ENCODE peak calls at places on chromosomes 11 and 22, in eight cellular contexts. One of them, this sample, is unnamed.

GRCh38 chr11:2086239-2087040 is 52.7 kb downstream of the IGF2 start:
- DNase-seq in GM12878: no peak
- DNase-seq in upper lobe of right lung: peak
- DNase-seq in DND-41: no peak
- DNase-seq in astrocyte of the spinal cord: no peak
- DNase-seq in BJ: no peak
- DNase-seq in lower lobe of right lung: peak
- DNase-seq in Peyer's patch: peak
- DNase-seq in this sample: no peak

GRCh38 chr11:72758304-72758689 is 6.1 kb upstream of the ARAP1 start:
- DNase-seq in GM12878: no peak
- DNase-seq in upper lobe of right lung: no peak
- DNase-seq in DND-41: no peak
- DNase-seq in astrocyte of the spinal cord: peak
- DNase-seq in BJ: no peak
- DNase-seq in lower lobe of right lung: no peak
- DNase-seq in Peyer's patch: no peak
- DNase-seq in this sample: no peak

GRCh38 chr11:106475181-106475580 is 397.7 kb downstream of the AASDHPPT start:
- DNase-seq in GM12878: no peak
- DNase-seq in upper lobe of right lung: no peak
- DNase-seq in DND-41: no peak
- DNase-seq in astrocyte of the spinal cord: no peak
- DNase-seq in BJ: no peak
- DNase-seq in lower lobe of right lung: no peak
- DNase-seq in Peyer's patch: no peak
- DNase-seq in this sample: no peak

GRCh38 chr11:64757549-64758329 is 2.0 kb downstream of the PYGM start:
- DNase-seq in GM12878: no peak
- DNase-seq in upper lobe of right lung: peak
- DNase-seq in DND-41: no peak
- DNase-seq in astrocyte of the spinal cord: no peak
- DNase-seq in BJ: no peak
- DNase-seq in lower lobe of right lung: no peak
- DNase-seq in Peyer's patch: no peak
- DNase-seq in this sample: no peak

GRCh38 chr22:23187871-23188700 is 7.8 kb downstream of the BCR start:
- DNase-seq in GM12878: no peak
- DNase-seq in upper lobe of right lung: no peak
- DNase-seq in DND-41: no peak
- DNase-seq in astrocyte of the spinal cord: no peak
- DNase-seq in BJ: no peak
- DNase-seq in lower lobe of right lung: no peak
- DNase-seq in Peyer's patch: no peak
- DNase-seq in this sample: no peak

GRCh38 chr11:33797879-33798278 is 23.6 kb upstream of the FBXO3 start:
- DNase-seq in GM12878: no peak
- DNase-seq in upper lobe of right lung: no peak
- DNase-seq in DND-41: no peak
- DNase-seq in astrocyte of the spinal cord: no peak
- DNase-seq in BJ: no peak
- DNase-seq in lower lobe of right lung: no peak
- DNase-seq in Peyer's patch: no peak
- DNase-seq in this sample: no peak

GRCh38 chr11:110866081-110866480 is 153.8 kb upstream of the ARHGAP20 start:
- DNase-seq in GM12878: no peak
- DNase-seq in upper lobe of right lung: no peak
- DNase-seq in DND-41: no peak
- DNase-seq in astrocyte of the spinal cord: no peak
- DNase-seq in BJ: no peak
- DNase-seq in lower lobe of right lung: no peak
- DNase-seq in Peyer's patch: no peak
- DNase-seq in this sample: no peak

GRCh38 chr11:84316866-84317560 is 1030.8 kb upstream of the CCDC90B start:
- DNase-seq in GM12878: no peak
- DNase-seq in upper lobe of right lung: no peak
- DNase-seq in DND-41: no peak
- DNase-seq in astrocyte of the spinal cord: peak
- DNase-seq in BJ: no peak
- DNase-seq in lower lobe of right lung: no peak
- DNase-seq in Peyer's patch: no peak
- DNase-seq in this sample: no peak

GRCh38 chr11:11672764-11673163 is 51.0 kb upstream of the GALNT18 start:
- DNase-seq in GM12878: no peak
- DNase-seq in upper lobe of right lung: no peak
- DNase-seq in DND-41: no peak
- DNase-seq in astrocyte of the spinal cord: no peak
- DNase-seq in BJ: no peak
- DNase-seq in lower lobe of right lung: no peak
- DNase-seq in Peyer's patch: no peak
- DNase-seq in this sample: no peak

GRCh38 chr22:46060292-46061123 is 83.5 kb upstream of the WNT7B start:
- DNase-seq in GM12878: no peak
- DNase-seq in upper lobe of right lung: no peak
- DNase-seq in DND-41: no peak
- DNase-seq in astrocyte of the spinal cord: peak
- DNase-seq in BJ: no peak
- DNase-seq in lower lobe of right lung: peak
- DNase-seq in Peyer's patch: no peak
- DNase-seq in this sample: no peak

GRCh38 chr11:124669193-124669592 is 4.3 kb downstream of the SIAE start:
- DNase-seq in GM12878: no peak
- DNase-seq in upper lobe of right lung: no peak
- DNase-seq in DND-41: peak
- DNase-seq in astrocyte of the spinal cord: peak
- DNase-seq in BJ: no peak
- DNase-seq in lower lobe of right lung: no peak
- DNase-seq in Peyer's patch: peak
- DNase-seq in this sample: peak

GRCh38 chr11:119921571-119921970 is 192.6 kb upstream of the NECTIN1 start:
- DNase-seq in GM12878: no peak
- DNase-seq in upper lobe of right lung: no peak
- DNase-seq in DND-41: no peak
- DNase-seq in astrocyte of the spinal cord: no peak
- DNase-seq in BJ: no peak
- DNase-seq in lower lobe of right lung: no peak
- DNase-seq in Peyer's patch: no peak
- DNase-seq in this sample: no peak

GRCh38 chr11:11265994-11266606 is 87.0 kb downstream of the CSNK2A3 start:
- DNase-seq in GM12878: no peak
- DNase-seq in upper lobe of right lung: peak
- DNase-seq in DND-41: peak
- DNase-seq in astrocyte of the spinal cord: peak
- DNase-seq in BJ: no peak
- DNase-seq in lower lobe of right lung: peak
- DNase-seq in Peyer's patch: peak
- DNase-seq in this sample: peak

GRCh38 chr22:44894782-44895181 is 115.0 kb downstream of the PHF21B start:
- DNase-seq in GM12878: no peak
- DNase-seq in upper lobe of right lung: no peak
- DNase-seq in DND-41: no peak
- DNase-seq in astrocyte of the spinal cord: no peak
- DNase-seq in BJ: no peak
- DNase-seq in lower lobe of right lung: no peak
- DNase-seq in Peyer's patch: peak
- DNase-seq in this sample: no peak

DNA sequence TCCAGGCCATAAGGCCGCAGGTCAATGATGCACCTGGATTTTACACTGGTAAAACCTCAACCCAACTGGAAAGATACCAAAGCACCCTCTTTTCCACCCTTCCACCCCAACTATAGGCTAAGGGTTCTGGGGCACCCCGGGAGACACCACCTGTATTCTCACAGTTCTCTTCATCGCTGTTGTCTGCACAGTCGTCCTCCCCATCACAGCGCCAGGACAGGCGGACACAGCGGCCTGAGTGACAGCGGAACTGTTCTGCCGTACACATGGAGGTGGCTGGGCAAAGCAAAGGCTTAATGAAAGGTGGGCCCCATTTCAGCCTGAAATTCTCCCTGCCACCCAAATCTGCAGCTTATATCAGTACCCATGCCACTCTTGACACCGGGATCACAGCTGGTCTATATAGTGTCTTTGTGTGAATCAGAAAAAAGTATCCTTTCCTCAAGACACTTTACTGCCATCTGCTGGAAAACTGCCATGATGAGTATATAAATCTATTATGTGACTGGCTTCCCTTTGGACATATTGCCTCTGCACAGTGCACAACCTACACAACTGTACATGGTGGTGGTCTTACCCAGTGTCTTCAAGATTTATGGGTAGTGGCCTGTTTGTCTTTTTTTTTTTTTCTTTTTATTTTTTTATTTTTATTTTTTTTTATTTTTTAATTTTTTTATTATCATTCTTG is 21.5 kb downstream of the LRP4 start:
- DNase-seq in GM12878: no peak
- DNase-seq in upper lobe of right lung: no peak
- DNase-seq in DND-41: peak
- DNase-seq in astrocyte of the spinal cord: peak
- DNase-seq in BJ: no peak
- DNase-seq in lower lobe of right lung: no peak
- DNase-seq in Peyer's patch: no peak
- DNase-seq in this sample: peak
- TF ChIP-seq CTCF in GM12878: peak
- TF ChIP-seq CTCF in upper lobe of right lung: peak
- TF ChIP-seq CTCF in DND-41: peak
- TF ChIP-seq CTCF in astrocyte of the spinal cord: peak
- TF ChIP-seq CTCF in BJ: peak
- TF ChIP-seq CTCF in lower lobe of right lung: no peak
- TF ChIP-seq CTCF in Peyer's patch: no peak
- TF ChIP-seq CTCF in this sample: peak

DNA sequence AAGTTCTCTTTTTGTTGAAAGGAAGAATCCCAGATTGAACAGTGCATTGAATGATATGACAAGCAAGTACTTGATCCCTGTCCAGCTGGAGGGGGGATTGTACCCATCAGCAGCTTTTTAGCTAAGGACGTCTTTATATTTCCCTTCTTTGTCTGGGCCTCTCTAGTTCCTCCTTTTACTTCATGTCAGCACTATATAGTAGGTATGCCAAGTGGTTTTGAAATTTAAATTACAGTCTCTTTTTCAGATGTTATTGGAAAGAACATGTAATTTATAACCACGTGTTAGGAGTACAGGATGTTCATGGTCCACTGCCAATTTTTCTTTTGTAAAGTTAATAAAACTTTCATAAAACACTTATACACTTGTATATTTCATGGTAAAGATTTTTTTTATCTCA is 488.1 kb downstream of the INSC start:
- DNase-seq in GM12878: no peak
- DNase-seq in upper lobe of right lung: no peak
- DNase-seq in DND-41: no peak
- DNase-seq in astrocyte of the spinal cord: no peak
- DNase-seq in BJ: no peak
- DNase-seq in lower lobe of right lung: no peak
- DNase-seq in Peyer's patch: no peak
- DNase-seq in this sample: no peak
- TF ChIP-seq CTCF in GM12878: no peak
- TF ChIP-seq CTCF in upper lobe of right lung: no peak
- TF ChIP-seq CTCF in DND-41: no peak
- TF ChIP-seq CTCF in astrocyte of the spinal cord: no peak
- TF ChIP-seq CTCF in BJ: no peak
- TF ChIP-seq CTCF in lower lobe of right lung: no peak
- TF ChIP-seq CTCF in Peyer's patch: no peak
- TF ChIP-seq CTCF in this sample: no peak

GRCh38 chr11:6603287-6604080 is at the start of the genes ILK and RRP8:
- DNase-seq in GM12878: peak
- DNase-seq in upper lobe of right lung: peak
- DNase-seq in DND-41: peak
- DNase-seq in astrocyte of the spinal cord: peak
- DNase-seq in BJ: peak
- DNase-seq in lower lobe of right lung: peak
- DNase-seq in Peyer's patch: peak
- DNase-seq in this sample: peak

GRCh38 chr11:6606471-6607189 is 3.1 kb downstream of the ILK start:
- DNase-seq in GM12878: no peak
- DNase-seq in upper lobe of right lung: peak
- DNase-seq in DND-41: peak
- DNase-seq in astrocyte of the spinal cord: peak
- DNase-seq in BJ: peak
- DNase-seq in lower lobe of right lung: peak
- DNase-seq in Peyer's patch: peak
- DNase-seq in this sample: peak

GRCh38 chr11:6607190-6607635 is 3.6 kb downstream of the ILK start:
- DNase-seq in GM12878: no peak
- DNase-seq in upper lobe of right lung: no peak
- DNase-seq in DND-41: no peak
- DNase-seq in astrocyte of the spinal cord: no peak
- DNase-seq in BJ: no peak
- DNase-seq in lower lobe of right lung: no peak
- DNase-seq in Peyer's patch: no peak
- DNase-seq in this sample: no peak

GRCh38 chr11:6602096-6602940 is 1.1 kb downstream of the RRP8 start:
- DNase-seq in GM12878: no peak
- DNase-seq in upper lobe of right lung: no peak
- DNase-seq in DND-41: no peak
- DNase-seq in astrocyte of the spinal cord: no peak
- DNase-seq in BJ: no peak
- DNase-seq in lower lobe of right lung: no peak
- DNase-seq in Peyer's patch: no peak
- DNase-seq in this sample: no peak

DNA sequence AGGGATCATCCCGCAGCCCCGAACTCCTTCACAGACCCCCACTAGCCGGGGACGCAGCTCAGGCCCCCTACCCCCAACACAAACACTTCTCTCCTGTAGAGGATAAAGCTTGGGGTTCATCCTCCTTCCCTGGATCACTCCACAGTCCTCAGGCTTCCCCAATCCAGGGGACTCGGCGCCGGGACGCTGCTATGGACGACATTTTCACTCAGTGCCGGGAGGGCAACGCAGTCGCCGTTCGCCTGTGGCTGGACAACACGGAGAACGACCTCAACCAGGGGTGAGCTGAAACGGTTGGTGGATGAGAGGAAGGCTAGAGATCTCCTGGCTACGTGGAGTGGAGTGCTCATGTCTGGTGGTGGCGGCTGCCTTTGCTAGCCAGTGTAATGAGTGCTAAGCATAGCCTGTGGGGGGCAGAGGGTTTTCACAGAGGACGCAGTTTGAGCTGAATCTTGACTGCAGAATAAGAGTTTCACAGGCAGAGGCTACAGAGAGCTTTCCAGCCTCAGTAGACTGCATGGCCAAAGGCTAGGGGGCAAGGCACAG is 580 bp downstream of the ILK start:
- DNase-seq in GM12878: no peak
- DNase-seq in upper lobe of right lung: no peak
- DNase-seq in DND-41: peak
- DNase-seq in astrocyte of the spinal cord: peak
- DNase-seq in BJ: no peak
- DNase-seq in lower lobe of right lung: no peak
- DNase-seq in Peyer's patch: peak
- DNase-seq in this sample: peak
- TF ChIP-seq CTCF in GM12878: peak
- TF ChIP-seq CTCF in upper lobe of right lung: peak
- TF ChIP-seq CTCF in DND-41: peak
- TF ChIP-seq CTCF in astrocyte of the spinal cord: peak
- TF ChIP-seq CTCF in BJ: peak
- TF ChIP-seq CTCF in lower lobe of right lung: peak
- TF ChIP-seq CTCF in Peyer's patch: no peak
- TF ChIP-seq CTCF in this sample: peak

DNA sequence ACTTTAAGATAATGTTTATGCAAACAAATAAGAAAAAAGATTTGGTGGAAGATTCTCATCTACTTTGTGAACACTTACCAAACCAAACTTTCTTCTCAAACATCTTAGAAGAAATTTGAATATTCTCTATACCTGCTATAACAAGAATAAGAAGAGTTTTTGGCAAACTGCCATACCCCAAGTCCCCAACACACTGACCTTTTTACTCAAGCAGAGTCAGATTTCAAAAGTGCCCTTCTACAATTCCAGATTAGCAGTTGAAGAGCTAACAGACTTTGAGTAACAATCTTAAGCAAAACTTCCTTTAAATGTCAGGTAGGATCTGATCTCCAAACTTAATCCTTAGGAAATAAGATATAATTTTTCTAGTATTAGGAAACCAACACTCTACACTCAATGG is 33.9 kb downstream of the TSG101 start:
- DNase-seq in GM12878: no peak
- DNase-seq in upper lobe of right lung: no peak
- DNase-seq in DND-41: no peak
- DNase-seq in astrocyte of the spinal cord: no peak
- DNase-seq in BJ: no peak
- DNase-seq in lower lobe of right lung: no peak
- DNase-seq in Peyer's patch: no peak
- DNase-seq in this sample: no peak
- TF ChIP-seq CTCF in GM12878: no peak
- TF ChIP-seq CTCF in upper lobe of right lung: no peak
- TF ChIP-seq CTCF in DND-41: no peak
- TF ChIP-seq CTCF in astrocyte of the spinal cord: no peak
- TF ChIP-seq CTCF in BJ: no peak
- TF ChIP-seq CTCF in lower lobe of right lung: no peak
- TF ChIP-seq CTCF in Peyer's patch: no peak
- TF ChIP-seq CTCF in this sample: no peak

This sample was measured in GM13977.